ENCODE peak calls at places on chromosomes 3 and 15, in four cellular contexts. V, F, L and Z are unnamed samples.

GRCh38 chr3:30354513-30354912 is 251.9 kb upstream of the TGFBR2 start:
- DNase-seq in V (no peak), F (peak), L (no peak), Z (peak)

GRCh38 chr3:16467368-16467767 is 46.1 kb downstream of the RFTN1 start:
- DNase-seq in V (no peak), F (no peak), L (no peak), Z (no peak)

GRCh38 chr3:125512135-125512920 is 7.7 kb downstream of the SNX4 start:
- DNase-seq in V (no peak), F (no peak), L (no peak), Z (no peak)

GRCh38 chr3:34351857-34352545 is 553.6 kb downstream of the PDCD6IP start:
- DNase-seq in V (no peak), F (no peak), L (no peak), Z (no peak)

GRCh38 chr3:43522702-43523362 is 99.0 kb downstream of the ANO10 start:
- DNase-seq in V (no peak), F (no peak), L (no peak), Z (no peak)

GRCh38 chr15:40693904-40694705 is 869 bp upstream of the RAD51 start:
- DNase-seq in V (no peak), F (no peak), L (no peak), Z (no peak)

GRCh38 chr3:115146418-115147328 is at the start of gene ZBTB20:
- DNase-seq in V (peak), F (peak), L (peak), Z (peak)

GRCh38 chr3:154862265-154862664 is 217.9 kb upstream of the MME start:
- DNase-seq in V (no peak), F (no peak), L (no peak), Z (no peak)

GRCh38 chr15:86403221-86403620 is 323.6 kb downstream of the AGBL1 start:
- DNase-seq in V (no peak), F (no peak), L (no peak), Z (no peak)

GRCh38 chr3:112481342-112481870 is 17.9 kb downstream of the BTLA start:
- DNase-seq in V (no peak), F (no peak), L (no peak), Z (no peak)

GRCh38 chr3:43792904-43793303 is 102.2 kb downstream of the ABHD5 start:
- DNase-seq in V (no peak), F (no peak), L (no peak), Z (no peak)

GRCh38 chr3:173411288-173412064 is 13.9 kb downstream of the NLGN1 start:
- DNase-seq in V (no peak), F (no peak), L (no peak), Z (no peak)

GRCh38 chr3:52202384-52203077 is 4.6 kb downstream of the ALAS1 start:
- DNase-seq in V (no peak), F (no peak), L (no peak), Z (no peak)

GRCh38 chr3:132659370-132660055 is at the start of gene ACAD11:
- DNase-seq in V (peak), F (peak), L (peak), Z (peak)

GRCh38 chr3:58383476-58383875 is 50.2 kb downstream of the PDHB start:
- DNase-seq in V (no peak), F (no peak), L (no peak), Z (no peak)

GRCh38 chr3:152574461-152575079 is 260.4 kb upstream of the P2RY1 start:
- DNase-seq in V (peak), F (peak), L (no peak), Z (peak)

GRCh38 chr15:29034593-29035364 is 149.0 kb downstream of the APBA2 start:
- DNase-seq in V (no peak), F (no peak), L (no peak), Z (no peak)

GRCh38 chr15:99475754-99476412 is 89.9 kb upstream of the MEF2A start:
- DNase-seq in V (peak), F (no peak), L (no peak), Z (no peak)

GRCh38 chr3:187181454-187182170 is 15.7 kb upstream of the RTP1 start:
- DNase-seq in V (no peak), F (no peak), L (no peak), Z (no peak)

GRCh38 chr3:16067837-16068471 is 106.5 kb upstream of the GALNT15 start:
- DNase-seq in V (no peak), F (no peak), L (no peak), Z (no peak)

GRCh38 chr15:81189583-81190283 is 6.9 kb upstream of the IL16 start:
- DNase-seq in V (peak), F (peak), L (no peak), Z (peak)

GRCh38 chr3:179045719-179046402 is 25.7 kb downstream of the ZMAT3 start:
- DNase-seq in V (no peak), F (no peak), L (no peak), Z (no peak)

GRCh38 chr3:46719735-46720271 is 2.1 kb upstream of the PRSS50 start:
- DNase-seq in V (peak), F (no peak), L (no peak), Z (no peak)

GRCh38 chr15:96369825-96370621 is 39.5 kb downstream of the NR2F2 start:
- DNase-seq in V (no peak), F (no peak), L (no peak), Z (no peak)

GRCh38 chr3:50008931-50009330 is 69.0 kb downstream of the RBM6 start:
- DNase-seq in V (no peak), F (no peak), L (no peak), Z (no peak)

GRCh38 chr15:42727740-42728355 is 9.1 kb downstream of the CDAN1 start:
- DNase-seq in V (no peak), F (no peak), L (no peak), Z (no peak)

GRCh38 chr3:182644800-182645433 is 148.4 kb upstream of the ATP11B start:
- DNase-seq in V (no peak), F (no peak), L (no peak), Z (no peak)

GRCh38 chr3:128936341-128936740 is 56.9 kb downstream of the ACAD9 start:
- DNase-seq in V (peak), F (no peak), L (no peak), Z (no peak)

GRCh38 chr15:77024273-77025065 is 29.5 kb downstream of the PSTPIP1 start:
- DNase-seq in V (no peak), F (peak), L (peak), Z (peak)

GRCh38 chr15:25391971-25392733 is 46.7 kb downstream of the UBE3A start:
- DNase-seq in V (no peak), F (no peak), L (no peak), Z (no peak)

GRCh38 chr15:38012894-38013293 is 78.5 kb downstream of the TMCO5A start:
- DNase-seq in V (no peak), F (no peak), L (no peak), Z (no peak)

GRCh38 chr15:62436235-62436634 is 271.1 kb upstream of the C2CD4B start:
- DNase-seq in V (no peak), F (no peak), L (no peak), Z (no peak)

GRCh38 chr3:179929091-179929529 is 107.6 kb downstream of the PEX5L start:
- DNase-seq in V (no peak), F (peak), L (no peak), Z (peak)

DNA sequence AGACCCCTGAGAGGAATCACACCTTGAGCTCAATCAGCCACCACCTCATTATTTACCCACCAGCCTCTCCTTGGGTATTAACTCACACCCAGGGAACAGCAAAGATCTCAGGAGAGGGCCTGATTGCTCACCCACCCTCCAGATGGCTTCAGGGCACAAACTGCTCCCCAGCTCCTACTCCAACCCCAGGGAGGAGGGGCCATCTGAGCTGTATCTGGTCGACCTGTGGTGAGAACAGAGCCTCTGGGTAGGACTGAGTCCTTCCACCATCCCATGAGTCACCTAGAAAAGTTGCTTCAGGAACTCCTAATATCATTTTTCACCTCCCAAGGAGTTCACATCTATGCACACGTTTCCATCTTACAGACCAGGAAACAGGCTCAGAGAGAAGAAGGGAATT is 44.8 kb upstream of the HES1 start:
- DNase-seq in V (no peak), F (no peak), L (no peak), Z (no peak)
- H3K27ac ChIP-seq in V (no peak), F (no peak), L (no peak), Z (no peak)

GRCh38 chr3:122774564-122774963 is 19.1 kb downstream of the HSPBAP1 start:
- DNase-seq in V (no peak), F (no peak), L (no peak), Z (no peak)
- H3K27ac ChIP-seq in V (no peak), F (no peak), L (no peak), Z (no peak)

GRCh38 chr15:78148392-78149067 is 632 bp upstream of the IDH3A start:
- DNase-seq in V (no peak), F (no peak), L (no peak), Z (no peak)
- H3K27ac ChIP-seq in V (peak), F (peak), L (peak), Z (peak)

DNA sequence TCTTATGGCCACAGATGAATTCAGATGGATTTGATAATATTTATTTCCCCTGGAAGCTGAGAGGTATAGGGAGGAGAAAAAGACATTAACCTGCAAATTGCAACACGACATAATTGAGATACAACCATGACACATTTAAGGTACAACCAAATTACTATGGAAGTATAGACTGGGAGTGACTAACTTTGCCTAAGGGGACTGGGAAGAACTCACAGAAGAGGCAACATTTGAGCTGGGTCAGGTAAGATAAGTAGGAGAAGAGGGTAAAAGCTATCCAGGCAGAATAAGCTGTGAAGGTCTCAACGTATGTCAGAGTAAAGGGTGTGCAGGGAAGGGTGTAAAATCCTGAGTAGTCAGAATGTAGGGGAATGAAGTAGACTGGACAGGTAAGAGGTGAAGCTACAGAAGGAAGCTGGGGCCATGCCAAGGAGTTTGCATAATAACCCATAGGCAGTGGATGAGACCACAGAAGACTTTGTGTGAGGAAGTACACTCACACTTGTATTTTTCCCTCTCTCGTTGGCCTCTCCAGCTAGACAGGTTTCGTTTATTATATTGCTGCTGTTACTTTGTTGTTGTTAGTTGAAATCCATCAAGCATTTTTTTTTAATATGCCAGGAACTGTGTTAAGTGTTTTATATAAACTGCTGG is 28.0 kb upstream of the PTX3 start:
- DNase-seq in V (no peak), F (no peak), L (no peak), Z (no peak)
- H3K27ac ChIP-seq in V (no peak), F (no peak), L (no peak), Z (no peak)